ENCODE peak calls at places on chromosomes 7 and 10, in seven cellular contexts. N is tibial artery; B is kidney epithelial cell; G is cardiac muscle cell; R is naive thymus-derived CD4-positive, alpha-beta T cell; A is BE2C; U is thoracic aorta. P is an unnamed sample.

GRCh38 chr7:69403169-69403568 is 195.1 kb upstream of the AUTS2 start:
- DNase-seq in U (no peak), N (no peak), B (no peak), R (no peak), G (peak; percentile 19), A (peak; percentile 49), P (no peak)

GRCh38 chr10:12874501-12874900 is 127.0 kb downstream of the CCDC3 start:
- DNase-seq in N (no peak), A (no peak), R (no peak), G (no peak), U (no peak), B (no peak), P (no peak)

GRCh38 chr7:91772100-91772794 is 108.3 kb downstream of the MTERF1 start:
- DNase-seq in N (no peak), R (no peak), G (peak; percentile 51), B (no peak), U (no peak), A (no peak), P (no peak)

GRCh38 chr7:122651451-122651850 is 47.5 kb downstream of the RNF133 start:
- DNase-seq in U (no peak), G (no peak), R (no peak), N (no peak), A (no peak), B (no peak), P (no peak)

GRCh38 chr7:917255-918117 is 37.0 kb downstream of the ADAP1 start:
- DNase-seq in B (no peak), N (no peak), R (no peak), G (no peak), A (no peak), U (no peak), P (no peak)

GRCh38 chr7:148303295-148304013 is 287.1 kb upstream of the C7orf33 start:
- DNase-seq in N (peak; percentile 82), G (peak; percentile 84), A (peak; percentile 69), R (no peak), B (peak; percentile 32), U (peak; percentile 25), P (peak; percentile 79)

GRCh38 chr10:119903946-119904666 is 11.6 kb downstream of the SEC23IP start:
- DNase-seq in U (no peak), N (no peak), B (no peak), G (no peak), R (no peak), A (no peak), P (no peak)

GRCh38 chr10:103193820-103194529 is 903 bp upstream of the NT5C2 start:
- DNase-seq in R (no peak), B (no peak), G (peak; percentile 83), U (no peak), A (no peak), N (no peak), P (no peak)

GRCh38 chr10:113382691-113383090 is 170.2 kb upstream of the HABP2 start:
- DNase-seq in G (no peak), B (no peak), N (no peak), R (no peak), U (no peak), A (no peak), P (no peak)

GRCh38 chr10:84348860-84349259 is 20.5 kb downstream of the CCSER2 start:
- DNase-seq in R (no peak), U (no peak), G (peak; percentile 59), A (no peak), N (no peak), B (no peak), P (no peak)

GRCh38 chr10:30094601-30095000 is 35.2 kb upstream of the JCAD start:
- DNase-seq in U (no peak), N (no peak), A (no peak), G (no peak), B (no peak), R (no peak), P (no peak)

GRCh38 chr7:137768371-137768770 is 78.4 kb downstream of the DGKI start:
- DNase-seq in G (no peak), A (no peak), N (no peak), R (no peak), U (no peak), B (no peak), P (no peak)
- H3K4me3 ChIP-seq in G (no peak overlapping the region), A (no peak overlapping the region), N (no peak overlapping the region), R (no peak overlapping the region), U (no peak overlapping the region), B (no peak overlapping the region), P (no peak overlapping the region)

DNA sequence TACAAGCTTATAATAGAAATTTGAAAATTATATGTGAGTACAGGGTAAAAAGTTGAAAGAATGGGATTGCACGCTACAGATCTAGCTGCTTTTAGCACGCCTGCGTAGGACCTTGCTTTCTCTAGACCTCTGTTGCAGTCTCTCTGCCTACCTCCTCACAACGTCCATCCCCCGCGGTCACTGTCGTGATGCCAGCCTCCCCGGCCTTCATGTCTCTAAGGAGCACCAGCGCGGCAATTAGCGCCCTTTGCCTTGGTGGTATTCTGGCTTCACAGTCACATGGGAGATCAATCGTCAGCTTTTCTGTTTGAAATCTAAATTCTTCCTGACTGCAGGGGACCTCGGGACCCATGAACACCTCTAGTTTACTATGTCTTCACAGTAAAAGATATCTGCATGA is 131.3 kb downstream of the EGFR start:
- DNase-seq in A (no peak), U (no peak), G (no peak), N (no peak), R (no peak), B (no peak), P (no peak)
- H3K36me3 ChIP-seq in A (peaks cover 93% of the 10 kb centered on the region), U (peaks cover 39% of the 10 kb centered on the region), G (no peaks in the 10 kb centered on the region), N (peaks cover 68% of the 10 kb centered on the region), R (no peaks in the 10 kb centered on the region), B (peaks cover 3% of the 10 kb centered on the region), P (no peaks in the 10 kb centered on the region)

GRCh38 chr10:43105119-43105792 is 28.4 kb downstream of the RET start:
- DNase-seq in N (peak; percentile 64), A (peak; percentile 91), G (peak; percentile 85), R (peak; percentile 79), B (peak; percentile 9), U (peak; percentile 18), P (no peak)

GRCh38 chr10:43102063-43102828 is 25.4 kb downstream of the RET start:
- DNase-seq in B (no peak), G (no peak), A (no peak), U (no peak), R (no peak), N (no peak), P (no peak)

GRCh38 chr10:43108951-43109350 is 29.3 kb upstream of the CSGALNACT2 start:
- DNase-seq in R (no peak), B (no peak), G (no peak), U (no peak), N (no peak), A (no peak), P (no peak)

GRCh38 chr10:43106256-43107091 is 29.6 kb downstream of the RET start:
- DNase-seq in U (no peak), N (no peak), R (no peak), G (no peak), B (no peak), A (no peak), P (no peak)

GRCh38 chr10:43105793-43106158 is 28.9 kb downstream of the RET start:
- DNase-seq in A (no peak), B (no peak), G (no peak), N (no peak), R (no peak), U (no peak), P (no peak)
- H3K4me3 ChIP-seq in A (no peak overlapping the region), B (no peak overlapping the region), G (no peak overlapping the region), N (no peak overlapping the region), R (peak overlapping the region; percentile 60), U (peak overlapping the region; percentile 81), P (no peak overlapping the region)

DNA sequence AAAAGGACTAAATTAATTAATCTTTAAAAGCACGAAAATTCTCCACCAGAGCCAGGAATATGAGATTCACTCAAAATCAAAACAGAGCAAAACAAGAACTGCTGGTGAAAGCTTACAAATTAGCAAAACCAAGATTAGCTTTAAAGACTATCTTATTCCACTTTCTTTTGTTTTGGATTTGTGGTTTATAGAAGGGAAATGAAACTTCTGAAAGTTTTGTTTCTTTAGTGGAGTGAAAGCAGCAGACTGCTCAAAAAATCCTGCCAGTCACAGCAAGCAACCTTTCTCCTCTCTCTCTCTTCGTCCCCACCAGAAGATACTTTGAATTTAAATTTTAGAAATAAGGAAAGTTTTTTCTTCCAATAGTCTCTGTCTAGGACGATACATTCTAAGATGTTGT is 7.8 kb downstream of the ACTA2 start:
- DNase-seq in B (no peak), R (no peak), U (no peak), G (no peak), N (no peak), A (no peak), P (no peak)
- H3K36me3 ChIP-seq in B (no peaks in the 10 kb centered on the region), R (no peaks in the 10 kb centered on the region), U (peaks cover 91% of the 10 kb centered on the region), G (peaks cover 22% of the 10 kb centered on the region), N (peaks cover 96% of the 10 kb centered on the region), A (no peaks in the 10 kb centered on the region), P (no peaks in the 10 kb centered on the region)

DNA sequence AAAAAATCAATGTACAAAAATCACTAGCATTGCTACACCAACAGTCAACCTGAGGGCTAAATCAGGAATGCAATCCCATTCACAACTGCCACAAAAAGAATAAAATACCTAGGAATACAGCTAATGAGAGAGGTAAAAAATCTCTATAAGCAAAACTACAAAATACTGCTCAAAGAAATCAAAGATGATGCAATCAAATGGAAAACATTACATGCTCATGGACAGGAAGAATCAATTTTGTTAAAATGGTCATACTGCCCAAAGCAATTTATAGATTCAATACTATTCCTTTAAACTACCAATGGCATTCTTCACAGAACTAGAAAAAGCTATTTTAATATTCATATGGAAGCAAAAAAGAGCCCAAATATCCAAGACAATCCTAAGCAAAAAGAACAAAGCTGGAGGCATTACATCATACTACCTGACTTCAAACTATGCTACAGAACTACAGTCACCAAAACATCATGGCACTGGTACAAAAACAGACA is 116.3 kb downstream of the HPSE2 start:
- DNase-seq in G (no peak), B (no peak), U (no peak), A (no peak), N (no peak), R (no peak), P (no peak)
- H3K4me3 ChIP-seq in G (no peak overlapping the region), B (no peak overlapping the region), U (no peak overlapping the region), A (no peak overlapping the region), N (no peak overlapping the region), R (no peak overlapping the region), P (no peak overlapping the region)

GRCh38 chr7:4783292-4783652 is 7.8 kb downstream of the AP5Z1 start:
- DNase-seq in G (no peak), N (no peak), R (no peak), B (no peak), A (no peak), U (no peak), P (no peak)
- H3K36me3 ChIP-seq in G (peaks cover 12% of the 10 kb centered on the region), N (peaks cover 77% of the 10 kb centered on the region), R (no peaks in the 10 kb centered on the region), B (peaks cover 4% of the 10 kb centered on the region), A (peaks cover 22% of the 10 kb centered on the region), U (peaks cover 67% of the 10 kb centered on the region), P (peaks cover 3% of the 10 kb centered on the region)

DNA sequence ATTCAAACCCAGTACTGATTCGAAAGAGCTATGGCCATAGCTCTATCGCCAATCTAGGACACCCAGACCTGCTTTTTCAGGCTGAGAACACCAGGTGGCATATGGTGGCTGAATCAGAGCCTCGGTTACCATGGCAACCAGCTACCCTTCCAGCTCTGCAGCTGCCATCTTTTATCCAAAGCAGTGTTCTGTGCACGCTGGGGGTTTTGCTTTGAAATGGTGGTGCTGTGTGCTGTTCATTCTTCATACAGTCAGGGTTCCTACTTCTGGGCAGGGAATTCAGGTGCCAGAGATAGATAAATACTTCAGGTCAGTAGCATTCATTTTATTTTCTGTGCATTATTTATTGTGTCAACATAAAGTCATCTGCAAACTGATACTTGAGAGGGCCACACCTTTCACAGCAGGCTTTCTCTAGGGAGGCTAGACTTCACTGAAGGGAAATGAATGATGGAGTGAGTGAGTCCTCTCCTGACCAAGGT is 85.4 kb downstream of the AKR1D1 start:
- DNase-seq in R (peak; percentile 24), B (peak; percentile 80), G (peak; percentile 96), U (peak; percentile 8), N (peak; percentile 66), A (peak; percentile 94), P (peak; percentile 42)
- H3K4me3 ChIP-seq in R (no peak overlapping the region), B (no peak overlapping the region), G (no peak overlapping the region), U (no peak overlapping the region), N (no peak overlapping the region), A (peak overlapping the region; percentile 2), P (no peak overlapping the region)

P was measured in SK-N-MC.